ENCODE peak calls at places on chromosomes 2 and 18, in ten cellular contexts. E is SK-N-SH; Y is right lobe of liver; J is uterus; I is pancreas; G is aorta; D is body of pancreas; M is A549; S is spleen; K is CD8-positive, alpha-beta T cell. A is an unnamed sample. For H3K4me1, the result is how much of the 10 kb centered on the place peaks cover.

GRCh38 chr2:172249986-172250385 is 147.3 kb upstream of the DLX2 start:
- DNase-seq in E (no peak), Y (no peak), J (no peak), I (no peak), G (no peak), D (no peak), M (no peak), S (no peak), K (no peak), A (no peak)

GRCh38 chr2:165401285-165401852 is 68.1 kb upstream of the CSRNP3 start:
- DNase-seq in E (peak), Y (no peak), J (peak), I (peak), G (no peak), D (no peak), M (peak), S (no peak), K (no peak), A (no peak)

GRCh38 chr2:205706769-205707375 is 24.6 kb downstream of the NRP2 start:
- DNase-seq in E (no peak), Y (no peak), J (peak), I (no peak), G (no peak), D (no peak), M (peak), S (peak), K (no peak), A (peak)

GRCh38 chr2:53131416-53131815 is 636.2 kb upstream of the CHAC2 start:
- DNase-seq in E (no peak), Y (no peak), J (no peak), I (no peak), G (no peak), D (no peak), M (no peak), S (no peak), K (no peak), A (no peak)

GRCh38 chr2:24831736-24832421 is 38.7 kb downstream of the CENPO start:
- DNase-seq in E (peak), Y (no peak), J (no peak), I (peak), G (peak), D (peak), M (no peak), S (peak), K (no peak), A (no peak)

GRCh38 chr18:51123046-51123395 is 74.5 kb downstream of the MEX3C start:
- DNase-seq in E (no peak), Y (peak), J (no peak), I (no peak), G (peak), D (no peak), M (no peak), S (no peak), K (no peak), A (no peak)

GRCh38 chr2:168561991-168562390 is 105.9 kb downstream of the CERS6 start:
- DNase-seq in E (no peak), Y (no peak), J (no peak), I (no peak), G (no peak), D (no peak), M (no peak), S (no peak), K (no peak), A (no peak)

GRCh38 chr2:189056200-189057106 is 82.3 kb downstream of the COL3A1 start:
- DNase-seq in E (no peak), Y (no peak), J (no peak), I (no peak), G (no peak), D (no peak), M (no peak), S (no peak), K (no peak), A (no peak)

GRCh38 chr2:71575966-71576365 is 122.6 kb downstream of the DYSF start:
- DNase-seq in E (no peak), Y (no peak), J (no peak), I (no peak), G (no peak), D (no peak), M (no peak), S (no peak), K (no peak), A (no peak)

GRCh38 chr2:107027205-107027604 is 141.2 kb upstream of the ST6GAL2 start:
- DNase-seq in E (no peak), Y (no peak), J (no peak), I (no peak), G (no peak), D (no peak), M (peak), S (no peak), K (no peak), A (no peak)

GRCh38 chr18:34880882-34881852 is 160.0 kb upstream of the MAPRE2 start:
- DNase-seq in E (no peak), Y (no peak), J (no peak), I (no peak), G (no peak), D (no peak), M (peak), S (no peak), K (no peak), A (no peak)

GRCh38 chr2:144695661-144696060 is 175.7 kb upstream of the ZEB2 start:
- DNase-seq in E (no peak), Y (no peak), J (no peak), I (no peak), G (no peak), D (no peak), M (no peak), S (no peak), K (no peak), A (no peak)

GRCh38 chr2:132670961-132671781 is 1.2 kb upstream of the LYPD1 start:
- DNase-seq in E (peak), Y (no peak), J (no peak), I (no peak), G (peak), D (no peak), M (peak), S (no peak), K (no peak), A (no peak)

GRCh38 chr2:147843421-147843863 is 1.4 kb upstream of the ACVR2A start:
- DNase-seq in E (no peak), Y (no peak), J (no peak), I (no peak), G (no peak), D (no peak), M (no peak), S (no peak), K (no peak), A (no peak)

GRCh38 chr2:9820020-9820973 is 23.0 kb upstream of the TAF1B start:
- DNase-seq in E (no peak), Y (no peak), J (no peak), I (peak), G (peak), D (peak), M (peak), S (no peak), K (no peak), A (no peak)

GRCh38 chr2:23803965-23804542 is 122.9 kb downstream of the ATAD2B start:
- DNase-seq in E (peak), Y (peak), J (peak), I (peak), G (peak), D (peak), M (peak), S (no peak), K (no peak), A (peak)

GRCh38 chr18:36572135-36572856 is 256.5 kb downstream of the TPGS2 start:
- DNase-seq in E (peak), Y (peak), J (no peak), I (peak), G (no peak), D (peak), M (peak), S (no peak), K (no peak), A (no peak)

GRCh38 chr2:240388471-240389301 is 46.8 kb upstream of the GPC1 start:
- DNase-seq in E (no peak), Y (no peak), J (no peak), I (no peak), G (peak), D (no peak), M (no peak), S (peak), K (no peak), A (peak)

GRCh38 chr2:226754821-226755536 is 44.6 kb downstream of the IRS1 start:
- DNase-seq in E (no peak), Y (no peak), J (no peak), I (no peak), G (no peak), D (no peak), M (no peak), S (no peak), K (no peak), A (no peak)

GRCh38 chr2:226759768-226760167 is 39.9 kb downstream of the IRS1 start:
- DNase-seq in E (no peak), Y (no peak), J (no peak), I (no peak), G (no peak), D (no peak), M (no peak), S (no peak), K (no peak), A (no peak)

GRCh38 chr2:226758886-226759660 is 40.5 kb downstream of the IRS1 start:
- DNase-seq in E (no peak), Y (no peak), J (peak), I (no peak), G (no peak), D (no peak), M (no peak), S (no peak), K (no peak), A (no peak)

GRCh38 chr2:226752887-226753286 is 46.7 kb downstream of the IRS1 start:
- DNase-seq in E (no peak), Y (no peak), J (no peak), I (no peak), G (no peak), D (no peak), M (no peak), S (no peak), K (no peak), A (no peak)

DNA sequence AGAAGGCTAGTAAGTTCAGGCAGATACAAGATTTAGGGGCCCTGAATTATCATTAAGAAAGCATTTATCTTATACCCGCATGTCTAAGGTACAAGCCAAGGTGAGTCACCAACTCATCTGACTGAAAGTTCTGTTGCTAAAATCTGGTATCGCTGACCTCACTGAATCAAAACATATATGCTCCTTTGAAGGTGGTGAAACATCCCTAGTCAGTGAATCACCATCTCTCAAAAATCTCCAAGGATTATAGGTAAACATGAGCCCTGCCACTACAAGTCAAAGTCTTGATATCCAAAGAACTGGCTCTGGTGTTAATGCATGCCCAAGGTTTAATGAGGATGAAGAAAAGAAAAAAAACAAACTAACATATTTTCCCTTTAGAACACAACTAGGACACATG is 43.5 kb downstream of the IRS1 start:
- DNase-seq in E (no peak), Y (no peak), J (no peak), I (no peak), G (no peak), D (no peak), M (peak), S (no peak), K (no peak), A (no peak)
- H3K4me1 ChIP-seq in E (under half), Y (under half), J (under half), I (under half), G (under half), D (under half), M (half or more), S (under half), K (under half), A (under half)

DNA sequence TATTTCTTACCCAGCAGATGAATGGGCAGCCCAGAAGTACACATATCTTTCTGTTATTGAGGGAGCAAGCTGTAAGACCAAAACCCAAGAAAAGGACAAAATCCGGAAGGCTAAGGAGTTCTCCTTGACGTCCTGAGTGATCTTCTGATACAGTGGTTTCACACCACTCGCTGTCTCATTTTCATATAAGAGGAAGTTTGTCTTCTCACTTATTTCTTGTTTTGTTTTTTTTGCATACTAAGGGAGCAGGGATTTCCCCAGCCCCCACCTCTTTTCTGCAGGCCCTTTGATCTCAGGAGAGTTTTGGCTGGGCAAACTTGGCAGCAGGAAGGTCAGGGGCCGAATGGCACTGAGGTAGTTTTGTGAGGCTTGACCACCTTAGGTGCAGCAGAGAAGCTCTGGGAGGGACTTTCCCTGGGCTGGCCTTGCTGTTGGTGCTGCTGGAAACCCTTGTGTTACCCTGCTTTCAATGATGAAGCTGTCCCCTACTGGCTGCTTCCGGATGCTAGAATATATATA is 13.3 kb downstream of the CHRNA1 start:
- DNase-seq in E (no peak), Y (no peak), J (no peak), I (no peak), G (no peak), D (no peak), M (no peak), S (peak), K (no peak), A (no peak)
- H3K4me1 ChIP-seq in E (under half), Y (under half), J (under half), I (under half), G (under half), D (under half), M (under half), S (under half), K (under half), A (under half)

GRCh38 chr2:70124983-70125480 is 37.8 kb downstream of the PCBP1 start:
- DNase-seq in E (peak), Y (peak), J (peak), I (peak), G (peak), D (peak), M (peak), S (peak), K (peak), A (peak)
- H3K4me1 ChIP-seq in E (under half), Y (under half), J (under half), I (under half), G (under half), D (under half), M (under half), S (half or more), K (half or more), A (under half)

GRCh38 chr18:22193466-22193865 is 24.1 kb downstream of the GATA6 start:
- DNase-seq in E (no peak), Y (no peak), J (peak), I (no peak), G (no peak), D (no peak), M (no peak), S (no peak), K (no peak), A (peak)
- H3K4me1 ChIP-seq in E (under half), Y (under half), J (under half), I (under half), G (under half), D (half or more), M (under half), S (under half), K (under half), A (under half)

A was measured in right cardiac atrium.